ENCODE peak calls at places on chromosomes 12 and 14, in seven cellular contexts. O, M, J, C, D, N and P are unnamed samples.

GRCh38 chr14:79424462-79424861 is 786.8 kb downstream of the DIO2 start:
- DNase-seq in O (no peak), M (no peak), J (no peak), C (peak), D (no peak), N (no peak), P (no peak)

GRCh38 chr14:100285021-100285912 is 21.0 kb downstream of the SLC25A29 start:
- DNase-seq in O (peak), M (peak), J (no peak), C (peak), D (peak), N (no peak), P (no peak)

GRCh38 chr12:24436667-24437066 is 487.2 kb upstream of the SOX5 start:
- DNase-seq in O (no peak), M (no peak), J (no peak), C (no peak), D (no peak), N (no peak), P (no peak)

GRCh38 chr12:7948585-7949264 is 12.7 kb upstream of the SLC2A3 start:
- DNase-seq in O (no peak), M (no peak), J (no peak), C (no peak), D (no peak), N (no peak), P (no peak)

GRCh38 chr12:122035292-122035691 is 13.6 kb downstream of the BCL7A start:
- DNase-seq in O (no peak), M (no peak), J (no peak), C (no peak), D (no peak), N (no peak), P (no peak)

GRCh38 chr14:71438684-71439083 is 493.5 kb upstream of the RGS6 start:
- DNase-seq in O (no peak), M (peak), J (peak), C (peak), D (no peak), N (peak), P (no peak)

GRCh38 chr12:6772331-6772695 is at the start of gene LAG3:
- DNase-seq in O (no peak), M (no peak), J (no peak), C (no peak), D (no peak), N (no peak), P (no peak)

GRCh38 chr12:131720921-131721320 is 10.0 kb downstream of the SFSWAP start:
- DNase-seq in O (no peak), M (no peak), J (peak), C (peak), D (no peak), N (no peak), P (no peak)

GRCh38 chr14:33676135-33676566 is 274.7 kb downstream of the EGLN3 start:
- DNase-seq in O (peak), M (no peak), J (peak), C (peak), D (no peak), N (no peak), P (peak)

GRCh38 chr12:56803750-56804149 is 40.6 kb downstream of the HSD17B6 start:
- DNase-seq in O (no peak), M (no peak), J (no peak), C (no peak), D (no peak), N (peak), P (no peak)

GRCh38 chr14:68736519-68736918 is 56.3 kb downstream of the ZFP36L1 start:
- DNase-seq in O (no peak), M (no peak), J (no peak), C (no peak), D (no peak), N (no peak), P (no peak)

GRCh38 chr12:6364037-6364360 is 11.4 kb downstream of the SCNN1A start:
- DNase-seq in O (no peak), M (no peak), J (no peak), C (no peak), D (no peak), N (no peak), P (no peak)

GRCh38 chr14:55600784-55601561 is 21.0 kb downstream of the KTN1 start:
- DNase-seq in O (no peak), M (no peak), J (no peak), C (peak), D (no peak), N (no peak), P (no peak)

GRCh38 chr12:108561852-108562347 is 496 bp upstream of the ISCU start:
- DNase-seq in O (no peak), M (no peak), J (no peak), C (no peak), D (no peak), N (no peak), P (no peak)

GRCh38 chr14:59107819-59108218 is 80.6 kb upstream of the DAAM1 start:
- DNase-seq in O (peak), M (peak), J (no peak), C (no peak), D (no peak), N (no peak), P (no peak)

GRCh38 chr12:108060910-108061309 is 68.2 kb upstream of the WSCD2 start:
- DNase-seq in O (no peak), M (no peak), J (no peak), C (no peak), D (no peak), N (no peak), P (no peak)

GRCh38 chr14:91047174-91047753 is 13.2 kb downstream of the RPS6KA5 start:
- DNase-seq in O (no peak), M (no peak), J (no peak), C (no peak), D (no peak), N (no peak), P (no peak)

GRCh38 chr12:52215587-52216031 is 17.4 kb upstream of the KRT7 start:
- DNase-seq in O (peak), M (no peak), J (no peak), C (peak), D (no peak), N (no peak), P (no peak)

GRCh38 chr14:104072586-104072985 is 12.9 kb upstream of the ASPG start:
- DNase-seq in O (no peak), M (no peak), J (no peak), C (no peak), D (no peak), N (no peak), P (no peak)

GRCh38 chr14:105944632-105945610 is 418.5 kb downstream of the TMEM121 start:
- DNase-seq in O (peak), M (peak), J (peak), C (no peak), D (peak), N (no peak), P (peak)

GRCh38 chr14:36773558-36773957 is 111.9 kb downstream of the PAX9 start:
- DNase-seq in O (no peak), M (peak), J (no peak), C (no peak), D (no peak), N (no peak), P (no peak)

GRCh38 chr14:32947792-32948191 is 9.1 kb downstream of the NPAS3 start:
- DNase-seq in O (peak), M (no peak), J (no peak), C (no peak), D (no peak), N (no peak), P (no peak)

GRCh38 chr12:11170810-11171144 is 217 bp upstream of the SMIM10L1 start:
- DNase-seq in O (no peak), M (no peak), J (no peak), C (no peak), D (no peak), N (no peak), P (no peak)

GRCh38 chr14:48527832-48528231 is 852.4 kb upstream of the MDGA2 start:
- DNase-seq in O (no peak), M (no peak), J (no peak), C (no peak), D (no peak), N (no peak), P (no peak)

GRCh38 chr12:57236925-57237652 is 7.6 kb downstream of the SHMT2 start:
- DNase-seq in O (no peak), M (no peak), J (no peak), C (peak), D (no peak), N (no peak), P (no peak)

GRCh38 chr14:65243766-65244442 is 141.6 kb upstream of the MAX start:
- DNase-seq in O (no peak), M (no peak), J (no peak), C (no peak), D (no peak), N (no peak), P (no peak)

GRCh38 chr14:104924421-104925213 is at the start of gene PLD4:
- DNase-seq in O (no peak), M (no peak), J (no peak), C (no peak), D (no peak), N (no peak), P (no peak)

GRCh38 chr12:44960856-44961255 is 84.7 kb upstream of the NELL2 start:
- DNase-seq in O (peak), M (no peak), J (no peak), C (no peak), D (no peak), N (no peak), P (no peak)

GRCh38 chr14:93035917-93036651 is 79.6 kb downstream of the ITPK1 start:
- DNase-seq in O (no peak), M (no peak), J (peak), C (peak), D (no peak), N (no peak), P (peak)

GRCh38 chr12:108696111-108696995 is 35.0 kb downstream of the CORO1C start:
- DNase-seq in O (no peak), M (peak), J (no peak), C (peak), D (no peak), N (peak), P (no peak)

GRCh38 chr12:4809449-4810218 is 89.4 kb downstream of the GALNT8 start:
- DNase-seq in O (no peak), M (peak), J (no peak), C (no peak), D (no peak), N (no peak), P (no peak)

GRCh38 chr12:28369483-28369882 is 179.2 kb downstream of the CCDC91 start:
- DNase-seq in O (no peak), M (no peak), J (no peak), C (no peak), D (no peak), N (no peak), P (no peak)

GRCh38 chr14:91303091-91303923 is 58.8 kb upstream of the GPR68 start:
- DNase-seq in O (no peak), M (no peak), J (no peak), C (peak), D (no peak), N (no peak), P (no peak)

GRCh38 chr12:32448581-32448980 is 49.2 kb downstream of the FGD4 start:
- DNase-seq in O (no peak), M (no peak), J (no peak), C (no peak), D (no peak), N (no peak), P (no peak)